ENCODE peak calls at places on chromosomes 13 and 19, in seven cellular contexts. V is CD8-positive, alpha-beta T cell; H is endothelial cell; O is tibial nerve; I is neuronal stem cell; B is NCI-H146; M is fibroblast of the aortic adventitia. P is an unnamed sample.

GRCh38 chr13:26486550-26486949 is 70.9 kb upstream of the WASF3 start:
- DNase-seq in V (no peak), H (no peak), O (no peak), B (no peak), M (no peak), I (no peak), P (no peak)

GRCh38 chr19:51676566-51677083 is 16.5 kb upstream of the SPACA6 start:
- DNase-seq in V (peak; percentile 72), O (no peak), M (no peak), B (no peak), I (no peak), H (no peak), P (no peak)

GRCh38 chr13:36344886-36345437 is 1.2 kb downstream of the SPART start:
- DNase-seq in I (no peak), M (peak; percentile 41), H (no peak), O (no peak), V (peak; percentile 27), B (no peak), P (no peak)

GRCh38 chr19:36436531-36436930 is 18.1 kb upstream of the ZFP82 start:
- DNase-seq in V (no peak), H (no peak), B (no peak), I (no peak), M (no peak), O (no peak), P (no peak)

GRCh38 chr13:86838411-86839120 is 832.6 kb upstream of the SLITRK5 start:
- DNase-seq in H (no peak), O (no peak), B (no peak), M (no peak), I (no peak), V (no peak), P (no peak)

GRCh38 chr19:21587549-21587948 is 82.1 kb downstream of the ZNF429 start:
- DNase-seq in V (no peak), O (no peak), H (no peak), M (no peak), I (no peak), B (no peak), P (no peak)

GRCh38 chr13:106038752-106039151 is 496.7 kb downstream of the EFNB2 start:
- DNase-seq in H (no peak), O (no peak), V (no peak), B (no peak), M (peak; percentile 53), I (no peak), P (no peak)

GRCh38 chr13:30145709-30146367 is 161.5 kb downstream of the KATNAL1 start:
- DNase-seq in B (no peak), H (no peak), V (no peak), I (no peak), M (no peak), O (no peak), P (no peak)

GRCh38 chr13:88622362-88622973 is 951.3 kb downstream of the SLITRK5 start:
- DNase-seq in I (no peak), H (no peak), B (no peak), O (no peak), M (no peak), V (no peak), P (no peak)

GRCh38 chr19:33998739-33999345 is 173.5 kb upstream of the LSM14A start:
- DNase-seq in O (no peak), M (peak; percentile 23), B (no peak), I (no peak), V (no peak), H (no peak), P (no peak)

GRCh38 chr13:68895696-68896095 is 1211.9 kb upstream of the ATXN8OS start:
- DNase-seq in H (no peak), M (no peak), B (no peak), V (no peak), O (no peak), I (no peak), P (no peak)

GRCh38 chr19:41030651-41031050 is 39.6 kb downstream of the CYP2B6 start:
- DNase-seq in M (peak; percentile 3), B (no peak), I (no peak), V (no peak), O (no peak), H (no peak), P (no peak)

GRCh38 chr13:59880468-59880867 is 283.3 kb downstream of the DIAPH3 start:
- DNase-seq in V (no peak), I (no peak), O (no peak), B (no peak), M (no peak), H (no peak), P (no peak)

GRCh38 chr13:97116754-97117153 is 105.4 kb upstream of the MBNL2 start:
- DNase-seq in I (no peak), O (no peak), B (peak; percentile 11), V (no peak), H (no peak), M (peak; percentile 78), P (no peak)